ENCODE peak calls at places on chromosomes 5 and 9, in four cellular contexts. One of them, this sample, is unnamed.

GRCh38 chr5:116733995-116734716 is 159.5 kb upstream of the SEMA6A start:
- DNase-seq in HepG2: no peak
- DNase-seq in K562: no peak
- DNase-seq in GM12878: no peak
- DNase-seq in this sample: no peak

GRCh38 chr9:36880075-36880474 is 154.0 kb downstream of the PAX5 start:
- DNase-seq in K562: no peak
- DNase-seq in GM12878: no peak
- DNase-seq in HepG2: no peak
- DNase-seq in this sample: no peak

GRCh38 chr5:124630767-124631704 is 115.4 kb downstream of the ZNF608 start:
- DNase-seq in K562: no peak
- DNase-seq in HepG2: no peak
- DNase-seq in GM12878: no peak
- DNase-seq in this sample: no peak

GRCh38 chr9:135369401-135369800 is 110.2 kb upstream of the PPP1R26 start:
- DNase-seq in HepG2: no peak
- DNase-seq in K562: no peak
- DNase-seq in GM12878: no peak
- DNase-seq in this sample: no peak

GRCh38 chr5:126368239-126368812 is 54.9 kb upstream of the GRAMD2B start:
- DNase-seq in K562: no peak
- DNase-seq in HepG2: peak
- DNase-seq in GM12878: no peak
- DNase-seq in this sample: no peak

GRCh38 chr5:179131321-179131835 is 71.2 kb downstream of the ZNF354C start:
- DNase-seq in GM12878: no peak
- DNase-seq in HepG2: no peak
- DNase-seq in K562: no peak
- DNase-seq in this sample: no peak

GRCh38 chr5:97365173-97365845 is 182.3 kb upstream of the RIOK2 start:
- DNase-seq in HepG2: no peak
- DNase-seq in K562: no peak
- DNase-seq in GM12878: no peak
- DNase-seq in this sample: no peak

GRCh38 chr5:118937393-118938061 is 50.8 kb downstream of the DTWD2 start:
- DNase-seq in GM12878: peak
- DNase-seq in K562: no peak
- DNase-seq in HepG2: peak
- DNase-seq in this sample: no peak

GRCh38 chr9:83056180-83056579 is 6.8 kb downstream of the RASEF start:
- DNase-seq in HepG2: no peak
- DNase-seq in GM12878: no peak
- DNase-seq in K562: no peak
- DNase-seq in this sample: no peak

GRCh38 chr9:18939943-18940342 is 93.1 kb downstream of the SAXO1 start:
- DNase-seq in GM12878: no peak
- DNase-seq in K562: peak
- DNase-seq in HepG2: no peak
- DNase-seq in this sample: no peak

GRCh38 chr9:121991305-121991661 is 101.8 kb downstream of the TTLL11 start:
- DNase-seq in K562: no peak
- DNase-seq in GM12878: no peak
- DNase-seq in HepG2: no peak
- DNase-seq in this sample: no peak

GRCh38 chr5:67515020-67515689 is 318.6 kb upstream of the CD180 start:
- DNase-seq in HepG2: no peak
- DNase-seq in K562: no peak
- DNase-seq in GM12878: no peak
- DNase-seq in this sample: no peak

GRCh38 chr9:77454668-77455067 is 193.5 kb downstream of the GNA14 start:
- DNase-seq in HepG2: no peak
- DNase-seq in K562: no peak
- DNase-seq in GM12878: no peak
- DNase-seq in this sample: no peak

GRCh38 chr9:92911496-92912475 is 33.9 kb upstream of the ZNF484 start:
- DNase-seq in HepG2: peak
- DNase-seq in GM12878: no peak
- DNase-seq in K562: no peak
- DNase-seq in this sample: no peak

GRCh38 chr5:142763701-142764100 is 6.5 kb upstream of the ARHGAP26 start:
- DNase-seq in K562: no peak
- DNase-seq in GM12878: no peak
- DNase-seq in HepG2: no peak
- DNase-seq in this sample: no peak

GRCh38 chr5:159263569-159263905 is 447 bp downstream of the UBLCP1 start:
- DNase-seq in HepG2: no peak
- DNase-seq in K562: no peak
- DNase-seq in GM12878: no peak
- DNase-seq in this sample: no peak

GRCh38 chr5:14195588-14195987 is 52.4 kb downstream of the TRIO start:
- DNase-seq in K562: no peak
- DNase-seq in GM12878: no peak
- DNase-seq in HepG2: no peak
- DNase-seq in this sample: no peak

GRCh38 chr9:112186695-112187094 is 11.6 kb upstream of the SUSD1 start:
- DNase-seq in K562: no peak
- DNase-seq in HepG2: no peak
- DNase-seq in GM12878: no peak
- DNase-seq in this sample: no peak
- TF ChIP-seq FOXK2 in K562: no peak
- TF ChIP-seq FOXK2 in HepG2: no peak
- TF ChIP-seq FOXK2 in GM12878: no peak
- TF ChIP-seq FOXK2 in this sample: no peak

DNA sequence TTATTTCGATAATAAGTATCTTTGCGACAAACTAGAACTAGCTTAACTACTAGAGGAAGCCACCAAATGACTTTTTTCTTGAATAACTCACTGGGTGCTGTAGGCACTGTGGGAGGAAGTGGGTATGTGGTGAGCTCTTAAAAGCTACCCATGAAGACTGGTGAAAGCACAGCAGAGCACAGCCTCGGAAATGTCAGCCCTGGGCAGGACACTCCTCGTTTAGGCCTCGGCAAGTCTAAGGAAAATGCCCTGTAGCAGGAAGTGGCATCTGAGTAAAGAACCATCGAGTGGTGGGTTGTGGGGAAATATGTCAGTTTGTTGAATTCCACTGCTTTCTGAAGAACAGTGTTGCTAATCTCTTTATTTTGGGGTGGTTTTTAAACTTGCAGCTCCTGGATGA is 44.0 kb upstream of the NCS1 start:
- DNase-seq in K562: no peak
- DNase-seq in HepG2: no peak
- DNase-seq in GM12878: peak
- DNase-seq in this sample: no peak
- TF ChIP-seq FOXK2 in K562: no peak
- TF ChIP-seq FOXK2 in HepG2: no peak
- TF ChIP-seq FOXK2 in GM12878: no peak
- TF ChIP-seq FOXK2 in this sample: no peak

GRCh38 chr9:32378496-32378895 is 5.9 kb upstream of the ACO1 start:
- DNase-seq in HepG2: peak
- DNase-seq in GM12878: peak
- DNase-seq in K562: peak
- DNase-seq in this sample: peak

GRCh38 chr9:32380944-32381343 is 3.5 kb upstream of the ACO1 start:
- DNase-seq in HepG2: no peak
- DNase-seq in GM12878: no peak
- DNase-seq in K562: no peak
- DNase-seq in this sample: no peak

GRCh38 chr9:32378993-32379729 is 5.3 kb upstream of the ACO1 start:
- DNase-seq in HepG2: peak
- DNase-seq in GM12878: peak
- DNase-seq in K562: peak
- DNase-seq in this sample: peak

DNA sequence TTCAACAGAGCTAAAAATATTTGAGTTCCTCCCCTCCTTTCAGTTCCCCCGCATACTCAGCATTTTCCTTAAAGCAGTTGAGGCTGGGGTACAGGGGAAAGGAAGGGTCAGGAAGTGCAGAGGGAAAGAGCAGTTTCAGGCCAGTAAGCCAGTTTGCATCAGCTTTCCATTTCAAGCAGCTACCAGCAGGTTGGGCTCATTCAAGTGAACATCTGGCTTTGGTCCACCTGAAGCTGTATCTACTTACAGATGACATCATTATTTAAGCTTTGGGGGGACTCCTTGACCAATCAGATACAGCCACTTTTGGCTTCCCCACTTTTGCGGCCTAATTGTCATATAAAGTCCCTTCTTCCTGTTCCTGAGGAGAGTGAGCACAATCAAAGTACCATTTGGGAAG is 8.1 kb upstream of the ACO1 start:
- DNase-seq in K562: no peak
- DNase-seq in GM12878: no peak
- DNase-seq in HepG2: no peak
- DNase-seq in this sample: no peak
- TF ChIP-seq FOXK2 in K562: no peak
- TF ChIP-seq FOXK2 in GM12878: no peak
- TF ChIP-seq FOXK2 in HepG2: no peak
- TF ChIP-seq FOXK2 in this sample: no peak

DNA sequence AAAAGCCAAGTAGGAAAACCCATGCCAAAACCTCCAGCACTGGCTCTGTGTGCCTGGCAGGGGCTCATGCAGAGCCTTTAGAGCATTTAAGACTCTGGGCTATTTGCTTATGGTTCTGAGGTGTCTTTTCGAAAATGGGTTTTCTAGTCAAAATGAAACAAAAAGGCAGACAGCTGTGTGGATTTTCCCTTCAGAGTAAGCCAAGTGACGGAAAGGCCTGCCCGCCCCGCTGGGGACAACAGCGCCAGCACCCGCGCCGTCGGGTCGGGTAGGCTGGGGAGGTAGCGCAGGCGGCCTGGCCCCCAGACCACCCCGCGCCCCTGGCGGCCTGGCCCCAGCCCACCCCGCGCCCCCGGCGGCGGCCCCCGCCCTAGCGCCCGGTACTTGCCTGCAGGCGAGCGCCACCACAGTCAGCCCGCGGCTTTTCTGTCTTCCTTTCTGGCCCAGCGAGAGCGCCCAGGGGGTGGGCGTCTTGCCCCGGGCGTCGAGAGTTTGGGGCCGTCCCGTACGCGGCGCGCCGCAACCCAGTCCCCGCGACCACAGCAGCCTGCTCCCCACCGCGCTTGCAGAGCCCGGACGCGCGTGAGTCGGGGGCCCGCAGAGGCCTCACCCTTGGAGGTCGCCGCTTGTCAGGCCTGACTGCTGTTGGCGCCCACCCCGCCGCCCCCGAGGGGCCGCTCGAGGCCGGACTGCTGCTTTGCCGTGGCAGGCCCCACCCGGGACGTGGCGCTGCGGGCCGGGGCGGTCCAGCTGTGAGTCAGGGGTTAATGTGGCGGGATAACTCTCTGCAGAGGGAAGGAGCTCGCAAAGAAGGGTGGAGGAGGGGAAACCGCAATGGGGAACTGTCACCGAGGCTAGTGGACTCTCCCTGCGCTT is at the start of gene TICAM2:
- DNase-seq in K562: peak
- DNase-seq in HepG2: no peak
- DNase-seq in GM12878: peak
- DNase-seq in this sample: no peak
- TF ChIP-seq FOXK2 in K562: no peak
- TF ChIP-seq FOXK2 in HepG2: no peak
- TF ChIP-seq FOXK2 in GM12878: no peak
- TF ChIP-seq FOXK2 in this sample: no peak

GRCh38 chr9:6787793-6788174 is 30.0 kb downstream of the KDM4C start:
- DNase-seq in HepG2: no peak
- DNase-seq in GM12878: no peak
- DNase-seq in K562: no peak
- DNase-seq in this sample: no peak

GRCh38 chr9:6783753-6784152 is 26.0 kb downstream of the KDM4C start:
- DNase-seq in HepG2: no peak
- DNase-seq in K562: no peak
- DNase-seq in GM12878: no peak
- DNase-seq in this sample: no peak

GRCh38 chr9:6793203-6793602 is 35.4 kb downstream of the KDM4C start:
- DNase-seq in K562: no peak
- DNase-seq in HepG2: no peak
- DNase-seq in GM12878: no peak
- DNase-seq in this sample: no peak

GRCh38 chr9:6785682-6786081 is 27.9 kb downstream of the KDM4C start:
- DNase-seq in HepG2: no peak
- DNase-seq in K562: no peak
- DNase-seq in GM12878: no peak
- DNase-seq in this sample: no peak

DNA sequence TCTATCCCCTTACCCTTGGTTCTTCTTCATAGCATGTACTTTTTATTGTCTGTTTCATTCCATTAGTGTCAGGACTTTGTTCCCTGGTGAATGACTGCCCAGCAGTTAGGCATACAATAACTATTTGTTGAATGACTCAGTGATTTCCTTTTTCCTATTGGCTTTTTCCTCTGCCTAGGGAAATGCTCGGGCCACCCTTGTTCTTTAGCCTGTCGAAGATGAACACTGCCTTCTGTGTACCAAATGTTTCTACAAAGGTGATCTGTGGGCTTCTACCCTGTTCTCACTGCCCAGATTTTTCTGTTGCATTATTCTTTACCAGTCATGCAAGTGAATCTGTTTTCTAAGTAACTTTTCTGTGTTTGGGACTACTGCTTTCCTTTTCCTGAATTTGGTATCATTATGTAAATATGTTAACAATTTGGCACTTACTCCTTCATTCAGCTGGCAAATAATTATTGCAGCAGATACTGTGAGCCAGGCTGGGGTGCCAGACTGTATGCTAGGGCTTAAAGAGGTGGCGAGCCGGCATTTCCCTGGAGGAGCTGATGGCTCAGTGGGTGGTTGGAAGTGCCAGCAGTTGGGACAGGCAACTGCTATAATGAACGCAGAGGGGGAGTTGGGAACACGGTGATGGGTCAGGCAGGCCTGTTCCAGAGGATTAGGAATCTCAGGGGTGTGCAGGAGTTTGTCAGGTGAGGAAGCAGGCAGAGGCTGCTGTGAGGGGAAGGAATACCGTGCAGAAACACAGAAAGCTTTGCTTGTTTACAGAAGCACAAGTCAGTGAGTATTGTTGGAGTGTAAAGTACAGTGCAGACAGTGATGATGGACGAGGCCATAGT is 30.6 kb downstream of the KDM4C start:
- DNase-seq in GM12878: no peak
- DNase-seq in HepG2: peak
- DNase-seq in K562: no peak
- DNase-seq in this sample: no peak
- TF ChIP-seq FOXK2 in GM12878: no peak
- TF ChIP-seq FOXK2 in HepG2: peak
- TF ChIP-seq FOXK2 in K562: no peak
- TF ChIP-seq FOXK2 in this sample: no peak

DNA sequence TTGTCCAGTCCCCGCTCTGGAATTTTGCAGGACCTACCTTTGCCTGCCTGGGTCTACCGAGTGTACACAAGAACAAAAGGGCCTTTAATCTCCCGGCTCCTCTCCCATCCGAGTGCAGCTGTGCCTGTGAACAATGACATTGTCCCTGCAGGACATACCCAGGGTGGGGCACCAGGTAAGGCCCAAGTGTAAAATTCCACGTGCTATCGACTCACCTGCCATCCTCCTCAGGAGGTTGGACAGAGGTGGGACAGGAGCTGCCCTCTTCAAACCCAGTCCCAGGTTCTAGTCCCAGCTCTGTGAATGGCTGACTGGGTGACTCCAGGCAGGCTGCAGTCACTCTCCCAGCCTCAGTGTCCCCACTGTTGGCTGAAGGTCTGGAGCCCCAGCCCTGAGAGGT is 159.6 kb upstream of the ALDH1B1 start:
- DNase-seq in GM12878: no peak
- DNase-seq in HepG2: no peak
- DNase-seq in K562: no peak
- DNase-seq in this sample: no peak
- TF ChIP-seq FOXK2 in GM12878: no peak
- TF ChIP-seq FOXK2 in HepG2: no peak
- TF ChIP-seq FOXK2 in K562: no peak
- TF ChIP-seq FOXK2 in this sample: no peak

GRCh38 chr5:2317540-2317939 is 433.9 kb downstream of the IRX2 start:
- DNase-seq in GM12878: no peak
- DNase-seq in HepG2: no peak
- DNase-seq in K562: no peak
- DNase-seq in this sample: no peak
- TF ChIP-seq FOXK2 in GM12878: no peak
- TF ChIP-seq FOXK2 in HepG2: no peak
- TF ChIP-seq FOXK2 in K562: no peak
- TF ChIP-seq FOXK2 in this sample: no peak

This sample was measured in HEK293T.